ENCODE peak calls at places on chromosomes 4 and X, in four cellular contexts. O, V, M and T are unnamed samples.

GRCh38 chr4:107618656-107619055 is 101.4 kb downstream of the PAPSS1 start:
- DNase-seq in O (no peak), V (no peak), M (no peak), T (no peak)

GRCh38 chr4:6270691-6271121 is 1.1 kb downstream of the WFS1 start:
- DNase-seq in O (no peak), V (peak; percentile 15), M (no peak), T (no peak)

GRCh38 chr4:76977731-76978350 is 28.3 kb downstream of the SEPTIN11 start:
- DNase-seq in O (no peak), V (peak; percentile 91), M (no peak), T (no peak)

GRCh38 chr4:126697748-126698147 is 935.0 kb upstream of the INTU start:
- DNase-seq in O (no peak), V (peak; percentile 86), M (no peak), T (no peak)

GRCh38 chr4:21792736-21793135 is 155.8 kb downstream of the KCNIP4 start:
- DNase-seq in O (no peak), V (peak; percentile 26), M (no peak), T (no peak)

GRCh38 chrX:44474410-44474809 is 68.2 kb downstream of the FUNDC1 start:
- DNase-seq in O (no peak), V (peak; percentile 4), M (no peak), T (no peak)

GRCh38 chr4:3478446-3479357 is 15.6 kb downstream of the DOK7 start:
- DNase-seq in O (no peak), V (no peak), M (no peak), T (no peak)

GRCh38 chrX:30659421-30659820 is 6.2 kb downstream of the GK start:
- DNase-seq in O (no peak), V (peak; percentile 58), M (no peak), T (no peak)

GRCh38 chrX:53089224-53089842 is 4.6 kb upstream of the KANTR start:
- DNase-seq in O (peak; percentile 57), V (peak; percentile 58), M (peak; percentile 52), T (no peak)

GRCh38 chrX:53086464-53086863 is 4.3 kb downstream of the TSPYL2 start:
- DNase-seq in O (peak; percentile 63), V (no peak), M (no peak), T (no peak)

GRCh38 chrX:53087378-53087777 is 5.2 kb downstream of the TSPYL2 start:
- DNase-seq in O (no peak), V (no peak), M (no peak), T (no peak)

GRCh38 chrX:53085661-53086229 is 3.6 kb downstream of the TSPYL2 start:
- DNase-seq in O (no peak), V (no peak), M (no peak), T (no peak)

DNA sequence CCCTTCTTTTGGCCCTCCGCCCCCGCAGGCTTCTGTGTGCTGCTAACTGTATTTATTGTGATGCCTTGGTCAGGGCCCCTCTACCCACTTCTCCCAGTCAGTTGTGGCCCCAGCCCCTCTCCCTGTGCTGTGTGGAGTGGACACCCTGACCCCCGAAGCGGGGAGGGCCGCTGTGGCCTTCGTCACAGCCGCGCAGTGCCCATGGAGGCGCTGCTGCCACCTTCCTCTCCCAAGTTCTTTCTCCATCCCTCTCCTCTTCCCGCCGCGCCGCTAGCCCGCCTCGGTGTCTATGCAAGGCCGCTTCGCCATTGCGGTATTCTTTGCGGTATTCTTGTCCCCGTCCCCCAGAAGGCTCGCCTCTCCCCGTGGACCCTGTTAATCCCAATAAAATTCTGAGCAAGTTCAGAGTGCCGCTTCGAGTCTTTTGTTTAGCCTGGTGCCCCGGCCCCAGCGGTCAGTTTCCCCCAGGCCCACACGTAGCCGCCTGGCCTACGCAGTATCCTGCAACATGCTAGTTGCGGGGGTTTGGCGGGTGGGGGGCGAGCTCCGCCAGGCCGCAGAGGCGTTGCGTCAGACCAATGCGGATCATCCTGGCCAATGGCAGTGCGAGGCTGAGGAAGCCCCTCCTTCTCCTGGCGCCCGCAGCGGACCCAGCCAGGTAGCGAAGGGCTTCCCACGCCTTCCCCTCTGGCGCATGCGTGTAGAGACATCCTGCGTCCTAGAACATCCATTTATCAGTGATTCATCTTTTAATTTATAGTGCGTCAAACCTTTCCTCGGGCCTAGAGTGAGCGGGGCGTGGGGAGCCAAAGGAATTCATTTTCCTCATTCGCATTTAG is 5.6 kb upstream of the KANTR start:
- DNase-seq in O (peak; percentile 84), V (peak; percentile 85), M (peak; percentile 89), T (peak; percentile 52)
- H3K4me3 ChIP-seq in O (peak overlapping the region; percentile 42), V (peak overlapping the region; percentile 15), M (peak overlapping the region; percentile 61), T (peak overlapping the region; percentile 45)

GRCh38 chrX:97743014-97743413 is 859.3 kb downstream of the RPA4 start:
- DNase-seq in O (no peak), V (no peak), M (no peak), T (no peak)
- TF ChIP-seq CTCF in O (no peak), V (no peak), M (peak; percentile 16), T (no peak)

DNA sequence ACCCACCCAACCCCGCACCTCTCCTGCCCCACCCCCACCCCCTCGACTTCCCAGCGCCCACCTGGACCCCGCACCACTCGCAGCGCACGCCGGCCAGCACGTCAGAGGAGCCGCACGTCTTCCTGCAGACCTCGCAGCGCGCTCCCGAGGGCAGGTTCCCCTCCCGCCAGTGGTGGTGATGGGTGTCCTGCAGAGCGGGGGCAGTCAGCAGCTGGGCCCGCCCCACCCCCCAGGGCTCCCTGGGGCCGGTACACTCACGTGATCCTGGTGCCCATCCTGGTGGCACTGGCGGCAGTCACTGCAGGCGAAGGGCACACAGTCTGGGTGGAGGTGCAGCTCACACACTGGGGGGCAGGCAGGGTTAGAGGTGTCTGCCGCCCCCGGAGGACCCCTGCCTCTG is 5.1 kb downstream of the DGKQ start:
- DNase-seq in O (no peak), V (no peak), M (no peak), T (no peak)
- H3K4me3 ChIP-seq in O (no peak overlapping the region), V (no peak overlapping the region), M (no peak overlapping the region), T (no peak overlapping the region)

DNA sequence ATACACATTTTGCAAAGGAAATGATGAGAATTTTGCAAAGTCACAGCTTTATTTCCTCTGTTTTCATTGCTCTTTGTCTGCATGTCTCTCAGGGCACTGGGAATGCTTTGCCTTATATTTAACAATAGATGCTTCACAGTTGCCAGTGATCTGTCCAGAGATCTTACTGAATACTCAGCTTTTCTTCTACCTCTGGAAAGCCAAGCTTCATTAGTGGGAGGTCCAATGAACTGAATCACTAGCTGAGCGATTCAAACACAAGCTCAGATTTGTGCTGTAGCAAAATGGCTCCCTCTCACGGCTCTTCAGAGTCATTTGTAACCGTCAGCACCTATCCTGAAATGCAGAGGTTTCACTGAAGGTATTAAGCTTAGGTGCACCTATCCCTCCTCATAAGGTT is 138.9 kb downstream of the DCLK2 start:
- DNase-seq in O (no peak), V (peak; percentile 89), M (peak; percentile 68), T (peak; percentile 26)
- TF ChIP-seq CTCF in O (no peak), V (peak; percentile 38), M (peak; percentile 42), T (peak; percentile 67)

DNA sequence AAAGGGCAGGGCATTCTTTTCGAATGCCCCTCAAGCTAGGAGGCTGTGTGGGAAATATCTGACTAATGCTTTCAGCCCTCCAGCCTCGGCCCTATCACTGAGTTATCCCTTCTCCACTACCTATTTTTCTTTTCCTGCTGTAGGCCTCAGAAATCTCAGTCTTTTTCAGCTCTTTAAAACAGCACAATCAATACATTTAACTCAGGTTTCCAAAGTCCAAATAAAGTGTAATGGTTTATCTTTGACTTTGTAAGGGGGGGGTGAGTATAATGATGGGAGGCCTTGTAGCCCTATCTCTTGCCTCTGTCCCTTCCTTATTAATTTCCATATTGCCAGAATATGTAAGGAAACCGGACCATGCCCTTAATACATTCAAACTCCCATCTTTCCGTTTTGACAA is 1.6 kb upstream of the WNK3 start:
- DNase-seq in O (no peak), V (peak; percentile 1), M (no peak), T (no peak)
- H3K4me3 ChIP-seq in O (peak overlapping the region; percentile 51), V (no peak overlapping the region), M (peak overlapping the region; percentile 80), T (no peak overlapping the region)

DNA sequence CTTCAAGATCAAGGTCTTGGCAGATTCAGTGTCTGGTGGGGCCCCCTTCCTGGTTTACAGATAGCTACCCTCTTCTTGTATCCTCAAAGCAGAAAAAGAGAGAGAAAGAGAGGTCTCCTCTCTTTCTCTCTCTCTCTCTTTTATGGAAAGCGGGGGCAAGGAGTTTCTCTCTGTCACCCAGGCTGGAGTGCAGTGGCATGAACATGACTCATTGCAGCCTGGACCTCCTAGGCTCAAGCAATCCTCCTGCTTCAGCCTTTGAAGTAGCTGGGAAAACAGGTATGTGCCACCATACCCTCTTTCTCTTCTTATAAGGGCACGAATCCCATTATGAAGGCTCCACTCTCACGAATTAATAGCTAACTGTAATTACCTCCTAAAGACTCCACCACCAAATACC is 20.2 kb downstream of the RAB9B start:
- DNase-seq in O (no peak), V (no peak), M (no peak), T (no peak)
- TF ChIP-seq CTCF in O (no peak), V (no peak), M (no peak), T (no peak)

DNA sequence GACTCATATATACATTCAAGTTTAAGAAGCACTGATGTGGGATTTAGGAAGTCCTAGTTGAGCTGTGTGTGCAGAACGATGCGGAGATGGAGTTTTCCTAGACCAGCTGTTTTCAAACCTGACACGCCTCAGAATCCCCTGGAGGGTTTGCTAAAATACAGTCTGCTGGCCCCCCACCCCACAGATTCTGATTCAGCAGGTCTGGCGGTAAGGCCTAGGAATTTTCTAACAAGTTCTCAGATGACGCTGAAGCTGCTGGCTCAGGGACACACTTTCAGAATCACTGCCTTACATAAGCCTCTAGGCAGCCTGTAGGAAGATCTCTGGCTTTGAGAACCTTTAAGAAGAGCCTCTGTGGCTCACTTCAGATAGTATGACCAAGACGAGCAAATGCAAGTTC is 73.1 kb downstream of the PHEX start:
- DNase-seq in O (no peak), V (no peak), M (no peak), T (no peak)
- H3K4me3 ChIP-seq in O (no peak overlapping the region), V (no peak overlapping the region), M (no peak overlapping the region), T (no peak overlapping the region)